ENCODE peak calls at places on chromosomes 6 and 20, in six cellular contexts. K is OCI-LY7, O is Peyer's patch, F is ACHN, W is lower leg skin, D is SHP77. P is an unnamed sample.

GRCh38 chr20:60727425-60727824 is 524.6 kb upstream of the CDH4 start:
- DNase-seq in F (no peak), K (no peak), D (no peak), W (no peak), O (no peak), P (peak)

GRCh38 chr20:39886650-39887190 is 802.3 kb downstream of the MAFB start:
- DNase-seq in O (no peak), D (no peak), K (no peak), F (no peak), W (no peak), P (peak)

GRCh38 chr6:142407685-142408273 is 106.0 kb downstream of the ADGRG6 start:
- DNase-seq in W (no peak), F (no peak), D (no peak), O (no peak), K (no peak), P (no peak)

GRCh38 chr20:5470458-5470857 is 153.7 kb upstream of the PROKR2 start:
- DNase-seq in O (no peak), D (no peak), K (no peak), F (no peak), W (no peak), P (no peak)

GRCh38 chr6:135520781-135521180 is 23.2 kb upstream of the AHI1 start:
- DNase-seq in F (no peak), D (no peak), O (no peak), W (no peak), K (no peak), P (no peak)

GRCh38 chr6:152572395-152573061 is 64.6 kb downstream of the SYNE1 start:
- DNase-seq in K (no peak), W (no peak), F (no peak), O (no peak), D (no peak), P (no peak)

GRCh38 chr6:20583447-20583806 is 49.2 kb downstream of the CDKAL1 start:
- DNase-seq in D (no peak), W (no peak), F (no peak), K (no peak), O (no peak), P (no peak)

GRCh38 chr6:134510920-134511319 is 193.0 kb upstream of the SGK1 start:
- DNase-seq in K (no peak), F (no peak), O (no peak), W (no peak), D (no peak), P (peak)

GRCh38 chr20:5181492-5181891 is 54.7 kb downstream of the CDS2 start:
- DNase-seq in K (no peak), W (no peak), F (no peak), O (no peak), D (no peak), P (no peak)

GRCh38 chr6:125066140-125066539 is 87.4 kb upstream of the TPD52L1 start:
- DNase-seq in K (no peak), O (no peak), D (no peak), F (no peak), W (no peak), P (no peak)

GRCh38 chr6:102485480-102485879 is 1092.0 kb downstream of the GRIK2 start:
- DNase-seq in K (no peak), F (no peak), W (no peak), D (no peak), O (no peak), P (no peak)

GRCh38 chr6:38436726-38437465 is 202.8 kb downstream of the BTBD9 start:
- DNase-seq in W (no peak), D (no peak), F (no peak), K (no peak), O (no peak), P (no peak)

GRCh38 chr6:64685401-64685800 is 1021.6 kb downstream of the EYS start:
- DNase-seq in F (no peak), W (no peak), D (no peak), O (no peak), K (no peak), P (no peak)

GRCh38 chr20:31675828-31676533 is 38.3 kb downstream of the COX4I2 start:
- DNase-seq in D (no peak), K (peak), O (peak), W (no peak), F (no peak), P (peak)

GRCh38 chr6:130517444-130517931 is 151.7 kb downstream of the TMEM200A start:
- DNase-seq in K (peak), O (no peak), W (no peak), D (no peak), F (no peak), P (no peak)

GRCh38 chr6:34360556-34360955 is 31.9 kb downstream of the NUDT3 start:
- DNase-seq in D (no peak), O (no peak), K (no peak), W (no peak), F (no peak), P (no peak)

GRCh38 chr6:159852877-159853276 is 37.9 kb upstream of the MAS1 start:
- DNase-seq in O (no peak), D (no peak), K (peak), W (no peak), F (peak), P (peak)

GRCh38 chr20:3846378-3846739 is 275 bp upstream of the MAVS start:
- DNase-seq in W (no peak), O (no peak), F (no peak), K (no peak), D (peak), P (no peak)

GRCh38 chr6:106512048-106512957 is 117.0 kb downstream of the RTN4IP1 start:
- DNase-seq in K (peak), W (peak), O (peak), F (peak), D (no peak), P (peak)

GRCh38 chr6:148757944-148758343 is 11.1 kb downstream of the UST start:
- DNase-seq in K (no peak), W (no peak), F (no peak), O (no peak), D (no peak), P (peak)

GRCh38 chr6:144265061-144265357 is 20.1 kb upstream of the UTRN start:
- DNase-seq in D (no peak), F (peak), O (no peak), K (no peak), W (no peak), P (no peak)

GRCh38 chr20:37798312-37798711 is 104.5 kb downstream of the CTNNBL1 start:
- DNase-seq in D (no peak), O (no peak), F (no peak), K (no peak), W (no peak), P (no peak)

GRCh38 chr20:43247361-43247760 is 57.7 kb upstream of the PTPRT start:
- DNase-seq in W (peak), O (no peak), K (no peak), D (no peak), F (no peak), P (no peak)

GRCh38 chr6:170132561-170132991 is 158.3 kb downstream of the DLL1 start:
- DNase-seq in W (peak), K (no peak), D (no peak), F (no peak), O (no peak), P (no peak)

GRCh38 chr6:129923520-129923919 is 62.4 kb upstream of the TMEM244 start:
- DNase-seq in F (no peak), K (no peak), D (no peak), O (no peak), W (no peak), P (peak)

GRCh38 chr20:59006864-59007757 is at the start of gene CTSZ:
- DNase-seq in K (peak), F (peak), O (peak), D (no peak), W (peak), P (peak)

GRCh38 chr6:4816904-4817303 is 40.7 kb downstream of the CDYL start:
- DNase-seq in K (no peak), O (no peak), W (no peak), F (no peak), D (no peak), P (no peak)

GRCh38 chr20:59937150-59937549 is 3.0 kb downstream of the PPP1R3D start:
- DNase-seq in O (no peak), F (no peak), K (no peak), W (no peak), D (no peak), P (peak)

GRCh38 chr6:27149140-27149539 is 98.4 kb upstream of the PRSS16 start:
- DNase-seq in O (no peak), K (peak), W (no peak), D (no peak), F (no peak), P (no peak)